ENCODE peak calls at places on chromosome 22, in seven cellular contexts. One of them, this sample, is unnamed.

GRCh38 chr22:26446808-26447515 is 17.9 kb downstream of the ASPHD2 start:
- DNase-seq in prostate gland: no peak
- DNase-seq in upper lobe of left lung: no peak
- DNase-seq in suprapubic skin: no peak
- DNase-seq in GM12892: no peak
- DNase-seq in HCT116: no peak
- DNase-seq in stomach: peak; percentile 15
- DNase-seq in this sample: no peak

GRCh38 chr22:27687984-27688545 is 113.5 kb downstream of the MN1 start:
- DNase-seq in prostate gland: no peak
- DNase-seq in upper lobe of left lung: no peak
- DNase-seq in suprapubic skin: no peak
- DNase-seq in GM12892: no peak
- DNase-seq in HCT116: no peak
- DNase-seq in stomach: no peak
- DNase-seq in this sample: no peak

GRCh38 chr22:46854125-46854870 is 91.8 kb downstream of the TBC1D22A start:
- DNase-seq in prostate gland: no peak
- DNase-seq in upper lobe of left lung: peak; percentile 73
- DNase-seq in suprapubic skin: no peak
- DNase-seq in GM12892: no peak
- DNase-seq in HCT116: no peak
- DNase-seq in stomach: no peak
- DNase-seq in this sample: peak; percentile 90

GRCh38 chr22:46581580-46582244 is 38.5 kb upstream of the GRAMD4 start:
- DNase-seq in prostate gland: no peak
- DNase-seq in upper lobe of left lung: peak; percentile 20
- DNase-seq in suprapubic skin: peak; percentile 64
- DNase-seq in GM12892: no peak
- DNase-seq in HCT116: no peak
- DNase-seq in stomach: no peak
- DNase-seq in this sample: no peak

GRCh38 chr22:18056802-18057474 is 20.9 kb upstream of the PEX26 start:
- DNase-seq in prostate gland: no peak
- DNase-seq in upper lobe of left lung: no peak
- DNase-seq in suprapubic skin: no peak
- DNase-seq in GM12892: no peak
- DNase-seq in HCT116: no peak
- DNase-seq in stomach: no peak
- DNase-seq in this sample: no peak

GRCh38 chr22:27726726-27727449 is 74.7 kb downstream of the MN1 start:
- DNase-seq in prostate gland: no peak
- DNase-seq in upper lobe of left lung: peak; percentile 77
- DNase-seq in suprapubic skin: peak; percentile 78
- DNase-seq in GM12892: no peak
- DNase-seq in HCT116: no peak
- DNase-seq in stomach: peak; percentile 56
- DNase-seq in this sample: no peak

GRCh38 chr22:30880181-30880601 is 88.4 kb downstream of the MORC2 start:
- DNase-seq in prostate gland: no peak
- DNase-seq in upper lobe of left lung: no peak
- DNase-seq in suprapubic skin: no peak
- DNase-seq in GM12892: no peak
- DNase-seq in HCT116: no peak
- DNase-seq in stomach: no peak
- DNase-seq in this sample: no peak

GRCh38 chr22:24133187-24133965 is 47.9 kb upstream of the SUSD2 start:
- DNase-seq in prostate gland: no peak
- DNase-seq in upper lobe of left lung: peak; percentile 63
- DNase-seq in suprapubic skin: no peak
- DNase-seq in GM12892: no peak
- DNase-seq in HCT116: no peak
- DNase-seq in stomach: no peak
- DNase-seq in this sample: no peak

GRCh38 chr22:17627961-17628303 is 617 bp downstream of the ATP6V1E1 start:
- DNase-seq in prostate gland: no peak
- DNase-seq in upper lobe of left lung: no peak
- DNase-seq in suprapubic skin: no peak
- DNase-seq in GM12892: no peak
- DNase-seq in HCT116: no peak
- DNase-seq in stomach: no peak
- DNase-seq in this sample: no peak

GRCh38 chr22:30718491-30718890 is 23.8 kb downstream of the OSBP2 start:
- DNase-seq in prostate gland: no peak
- DNase-seq in upper lobe of left lung: no peak
- DNase-seq in suprapubic skin: peak; percentile 54
- DNase-seq in GM12892: no peak
- DNase-seq in HCT116: no peak
- DNase-seq in stomach: no peak
- DNase-seq in this sample: no peak

GRCh38 chr22:20025401-20026203 is 4.7 kb downstream of the TANGO2 start:
- DNase-seq in prostate gland: no peak
- DNase-seq in upper lobe of left lung: no peak
- DNase-seq in suprapubic skin: peak; percentile 52
- DNase-seq in GM12892: no peak
- DNase-seq in HCT116: no peak
- DNase-seq in stomach: no peak
- DNase-seq in this sample: no peak

GRCh38 chr22:17774928-17775675 is 833 bp upstream of the BID start:
- DNase-seq in prostate gland: no peak
- DNase-seq in upper lobe of left lung: no peak
- DNase-seq in suprapubic skin: no peak
- DNase-seq in GM12892: no peak
- DNase-seq in HCT116: no peak
- DNase-seq in stomach: no peak
- DNase-seq in this sample: no peak

GRCh38 chr22:37253164-37253660 is 9.1 kb upstream of the RAC2 start:
- DNase-seq in prostate gland: no peak
- DNase-seq in upper lobe of left lung: peak; percentile 6
- DNase-seq in suprapubic skin: no peak
- DNase-seq in GM12892: no peak
- DNase-seq in HCT116: no peak
- DNase-seq in stomach: no peak
- DNase-seq in this sample: no peak

GRCh38 chr22:33882991-33883390 is 37.3 kb downstream of the LARGE1 start:
- DNase-seq in prostate gland: no peak
- DNase-seq in upper lobe of left lung: no peak
- DNase-seq in suprapubic skin: no peak
- DNase-seq in GM12892: no peak
- DNase-seq in HCT116: no peak
- DNase-seq in stomach: no peak
- DNase-seq in this sample: no peak

GRCh38 chr22:41022470-41023298 is 69.7 kb upstream of the EP300 start:
- DNase-seq in prostate gland: peak; percentile 92
- DNase-seq in upper lobe of left lung: peak; percentile 96
- DNase-seq in suprapubic skin: peak; percentile 95
- DNase-seq in GM12892: peak; percentile 57
- DNase-seq in HCT116: peak; percentile 69
- DNase-seq in stomach: peak; percentile 94
- DNase-seq in this sample: peak; percentile 97

GRCh38 chr22:18970948-18971315 is 34.8 kb upstream of the PRODH start:
- DNase-seq in prostate gland: no peak
- DNase-seq in upper lobe of left lung: no peak
- DNase-seq in suprapubic skin: no peak
- DNase-seq in GM12892: no peak
- DNase-seq in HCT116: no peak
- DNase-seq in stomach: no peak
- DNase-seq in this sample: no peak

GRCh38 chr22:48112687-48113521 is 1350.5 kb downstream of the TBC1D22A start:
- DNase-seq in prostate gland: no peak
- DNase-seq in upper lobe of left lung: no peak
- DNase-seq in suprapubic skin: no peak
- DNase-seq in GM12892: no peak
- DNase-seq in HCT116: no peak
- DNase-seq in stomach: no peak
- DNase-seq in this sample: peak; percentile 60

GRCh38 chr22:20636075-20636812 is 128.8 kb downstream of the MED15 start:
- DNase-seq in prostate gland: no peak
- DNase-seq in upper lobe of left lung: no peak
- DNase-seq in suprapubic skin: no peak
- DNase-seq in GM12892: no peak
- DNase-seq in HCT116: no peak
- DNase-seq in stomach: no peak
- DNase-seq in this sample: no peak

GRCh38 chr22:26656896-26657851 is at the start of gene MIAT:
- DNase-seq in prostate gland: no peak
- DNase-seq in upper lobe of left lung: peak; percentile 42
- DNase-seq in suprapubic skin: no peak
- DNase-seq in GM12892: peak; percentile 69
- DNase-seq in HCT116: no peak
- DNase-seq in stomach: peak; percentile 40
- DNase-seq in this sample: no peak

DNA sequence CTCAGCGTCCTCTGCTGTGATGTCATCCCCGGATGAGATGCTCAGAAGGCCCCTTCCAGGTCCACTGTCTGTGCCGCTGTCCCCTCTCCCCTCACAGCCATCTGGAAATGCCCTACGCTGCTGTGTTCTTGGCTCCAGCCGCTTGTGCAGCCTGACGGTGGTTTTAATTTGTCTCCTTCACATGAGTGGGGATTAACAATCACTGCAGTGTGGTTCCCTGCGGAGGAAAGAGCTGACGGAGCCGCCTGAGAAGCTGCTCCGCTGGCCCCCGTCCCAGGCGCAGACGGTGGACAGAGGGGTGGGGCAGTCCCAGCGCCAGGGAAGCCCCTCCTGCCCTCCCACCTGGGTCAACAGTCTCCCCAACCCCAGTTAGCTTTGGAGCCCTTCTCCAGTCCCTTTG is 67.5 kb upstream of the PHF21B start:
- DNase-seq in prostate gland: no peak
- DNase-seq in upper lobe of left lung: no peak
- DNase-seq in suprapubic skin: no peak
- DNase-seq in GM12892: no peak
- DNase-seq in HCT116: no peak
- DNase-seq in stomach: no peak
- DNase-seq in this sample: no peak
- TF ChIP-seq POLR2A in prostate gland: no peak
- TF ChIP-seq POLR2A in upper lobe of left lung: no peak
- TF ChIP-seq POLR2A in suprapubic skin: no peak
- TF ChIP-seq POLR2A in GM12892: no peak
- TF ChIP-seq POLR2A in HCT116: no peak
- TF ChIP-seq POLR2A in stomach: no peak
- TF ChIP-seq POLR2A in this sample: no peak

GRCh38 chr22:43488031-43488892 is 76.4 kb downstream of the MPPED1 start:
- DNase-seq in prostate gland: no peak
- DNase-seq in upper lobe of left lung: no peak
- DNase-seq in suprapubic skin: no peak
- DNase-seq in GM12892: no peak
- DNase-seq in HCT116: no peak
- DNase-seq in stomach: no peak
- DNase-seq in this sample: no peak
- TF ChIP-seq POLR2AphosphoS5 in prostate gland: no peak
- TF ChIP-seq POLR2AphosphoS5 in upper lobe of left lung: no peak
- TF ChIP-seq POLR2AphosphoS5 in suprapubic skin: no peak
- TF ChIP-seq POLR2AphosphoS5 in GM12892: no peak
- TF ChIP-seq POLR2AphosphoS5 in HCT116: no peak
- TF ChIP-seq POLR2AphosphoS5 in stomach: no peak
- TF ChIP-seq POLR2AphosphoS5 in this sample: no peak

GRCh38 chr22:22692707-22693530 is 48.5 kb downstream of the GGTLC2 start:
- DNase-seq in prostate gland: peak; percentile 17
- DNase-seq in upper lobe of left lung: no peak
- DNase-seq in suprapubic skin: no peak
- DNase-seq in GM12892: peak; percentile 54
- DNase-seq in HCT116: no peak
- DNase-seq in stomach: peak; percentile 75
- DNase-seq in this sample: no peak
- TF ChIP-seq POLR2A in prostate gland: no peak
- TF ChIP-seq POLR2A in upper lobe of left lung: no peak
- TF ChIP-seq POLR2A in suprapubic skin: no peak
- TF ChIP-seq POLR2A in GM12892: no peak
- TF ChIP-seq POLR2A in HCT116: no peak
- TF ChIP-seq POLR2A in stomach: no peak
- TF ChIP-seq POLR2A in this sample: no peak

GRCh38 chr22:42670921-42671709 is 21.9 kb upstream of the CYB5R3 start:
- DNase-seq in prostate gland: no peak
- DNase-seq in upper lobe of left lung: no peak
- DNase-seq in suprapubic skin: no peak
- DNase-seq in GM12892: no peak
- DNase-seq in HCT116: no peak
- DNase-seq in stomach: no peak
- DNase-seq in this sample: no peak

GRCh38 chr22:42678894-42679293 is 29.7 kb upstream of the CYB5R3 start:
- DNase-seq in prostate gland: no peak
- DNase-seq in upper lobe of left lung: no peak
- DNase-seq in suprapubic skin: no peak
- DNase-seq in GM12892: no peak
- DNase-seq in HCT116: no peak
- DNase-seq in stomach: no peak
- DNase-seq in this sample: no peak

GRCh38 chr22:42676059-42676607 is 26.9 kb upstream of the CYB5R3 start:
- DNase-seq in prostate gland: no peak
- DNase-seq in upper lobe of left lung: no peak
- DNase-seq in suprapubic skin: no peak
- DNase-seq in GM12892: no peak
- DNase-seq in HCT116: no peak
- DNase-seq in stomach: no peak
- DNase-seq in this sample: no peak

DNA sequence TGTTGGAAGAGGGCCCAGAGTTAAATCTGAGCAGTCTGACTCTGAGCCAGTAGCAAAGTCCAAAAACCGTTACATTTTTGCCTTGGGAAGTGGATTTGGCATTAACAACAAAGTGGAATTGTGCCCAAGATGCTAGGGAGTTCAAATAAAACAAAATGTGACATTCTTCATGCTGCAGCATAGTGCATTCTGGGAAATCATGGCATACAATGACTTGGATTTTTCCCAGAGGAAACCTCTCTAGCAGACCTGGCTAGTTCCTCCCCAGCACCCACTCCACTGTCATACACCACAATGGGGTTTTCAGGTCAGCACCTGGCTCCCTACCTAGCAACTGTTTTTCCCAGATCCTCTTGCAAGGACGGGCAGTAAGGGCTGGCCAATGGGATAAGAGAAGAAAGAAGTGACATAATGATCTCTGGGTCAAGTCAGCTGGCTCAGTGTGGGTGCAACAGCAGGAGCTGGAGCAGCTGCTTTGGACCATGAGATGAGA is 24.8 kb upstream of the CYB5R3 start:
- DNase-seq in prostate gland: no peak
- DNase-seq in upper lobe of left lung: no peak
- DNase-seq in suprapubic skin: no peak
- DNase-seq in GM12892: no peak
- DNase-seq in HCT116: no peak
- DNase-seq in stomach: no peak
- DNase-seq in this sample: no peak
- TF ChIP-seq POLR2AphosphoS5 in prostate gland: peak; percentile 50
- TF ChIP-seq POLR2AphosphoS5 in upper lobe of left lung: no peak
- TF ChIP-seq POLR2AphosphoS5 in suprapubic skin: no peak
- TF ChIP-seq POLR2AphosphoS5 in GM12892: no peak
- TF ChIP-seq POLR2AphosphoS5 in HCT116: no peak
- TF ChIP-seq POLR2AphosphoS5 in stomach: peak; percentile 9
- TF ChIP-seq POLR2AphosphoS5 in this sample: peak; percentile 37

This sample was measured in esophagus muscularis mucosa.